ENCODE peak calls at places on chromosomes 2 and 18, in six cellular contexts. S, X, O, B, J and T are unnamed samples.

GRCh38 chr2:16262516-16263178 is 322.3 kb downstream of the MYCN start:
- DNase-seq in S (no peak), X (no peak), O (no peak), B (no peak), J (no peak), T (no peak)

GRCh38 chr2:156321243-156321904 is 11.1 kb downstream of the NR4A2 start:
- DNase-seq in S (no peak), X (no peak), O (no peak), B (no peak), J (no peak), T (no peak)

GRCh38 chr2:46097714-46098480 is 199.3 kb upstream of the EPAS1 start:
- DNase-seq in S (peak), X (peak), O (no peak), B (peak), J (peak), T (no peak)

GRCh38 chr2:224523626-224524577 is 61.3 kb downstream of the CUL3 start:
- DNase-seq in S (no peak), X (no peak), O (no peak), B (no peak), J (no peak), T (no peak)

GRCh38 chr2:219570194-219570923 is 980 bp downstream of the OBSL1 start:
- DNase-seq in S (peak), X (no peak), O (no peak), B (no peak), J (no peak), T (no peak)

GRCh38 chr2:9560628-9561027 is 5.0 kb upstream of the ADAM17 start:
- DNase-seq in S (no peak), X (no peak), O (no peak), B (no peak), J (no peak), T (no peak)

GRCh38 chr2:12716250-12717190 is at the start of gene TRIB2:
- DNase-seq in S (peak), X (no peak), O (peak), B (peak), J (no peak), T (peak)

GRCh38 chr18:77737412-77737811 is 487.8 kb downstream of the GALR1 start:
- DNase-seq in S (no peak), X (no peak), O (no peak), B (no peak), J (no peak), T (no peak)

GRCh38 chr2:30230479-30230854 is 867 bp upstream of the LBH start:
- DNase-seq in S (no peak), X (no peak), O (no peak), B (no peak), J (no peak), T (no peak)

GRCh38 chr2:185316383-185316782 is 422.2 kb upstream of the FSIP2 start:
- DNase-seq in S (no peak), X (no peak), O (no peak), B (no peak), J (no peak), T (no peak)

GRCh38 chr2:38294597-38294996 is 82.5 kb downstream of the ATL2 start:
- DNase-seq in S (no peak), X (no peak), O (no peak), B (no peak), J (no peak), T (no peak)

GRCh38 chr2:102193074-102193473 is 6.3 kb downstream of the IL1RL2 start:
- DNase-seq in S (no peak), X (no peak), O (no peak), B (no peak), J (no peak), T (no peak)

GRCh38 chr2:130920417-130921030 is 83.8 kb downstream of the ARHGEF4 start:
- DNase-seq in S (peak), X (peak), O (peak), B (peak), J (peak), T (peak)

GRCh38 chr2:55399815-55400214 is 19.8 kb downstream of the CCDC88A start:
- DNase-seq in S (no peak), X (no peak), O (no peak), B (no peak), J (no peak), T (no peak)

GRCh38 chr2:201358684-201359083 is 1.5 kb upstream of the FLACC1 start:
- DNase-seq in S (peak), X (no peak), O (no peak), B (no peak), J (peak), T (no peak)

GRCh38 chr2:150569761-150570160 is 82.3 kb upstream of the RND3 start:
- DNase-seq in S (no peak), X (no peak), O (no peak), B (no peak), J (no peak), T (no peak)

GRCh38 chr2:189137519-189137918 is 42.0 kb downstream of the COL5A2 start:
- DNase-seq in S (no peak), X (no peak), O (no peak), B (peak), J (no peak), T (no peak)

GRCh38 chr2:157601807-157602206 is 26.9 kb downstream of the ACVR1C start:
- DNase-seq in S (no peak), X (no peak), O (no peak), B (no peak), J (no peak), T (no peak)

GRCh38 chr2:60629801-60630385 is 76.4 kb upstream of the BCL11A start:
- DNase-seq in S (no peak), X (no peak), O (no peak), B (no peak), J (no peak), T (no peak)

GRCh38 chr18:79599503-79599931 is 80.1 kb upstream of the CTDP1 start:
- DNase-seq in S (peak), X (no peak), O (no peak), B (no peak), J (peak), T (no peak)

GRCh38 chr18:48902023-48902855 is 48.5 kb downstream of the SMAD7 start:
- DNase-seq in S (peak), X (peak), O (no peak), B (peak), J (no peak), T (no peak)

GRCh38 chr2:126790987-126791780 is 107.5 kb upstream of the TEX51 start:
- DNase-seq in S (no peak), X (no peak), O (no peak), B (no peak), J (no peak), T (no peak)

GRCh38 chr2:191604154-191604553 is 73.8 kb upstream of the NABP1 start:
- DNase-seq in S (no peak), X (no peak), O (no peak), B (no peak), J (no peak), T (no peak)

GRCh38 chr18:36899289-36899688 is 70.4 kb downstream of the KIAA1328 start:
- DNase-seq in S (peak), X (no peak), O (no peak), B (no peak), J (no peak), T (no peak)

GRCh38 chr2:23900133-23900926 is 26.6 kb downstream of the ATAD2B start:
- DNase-seq in S (peak), X (no peak), O (no peak), B (no peak), J (peak), T (no peak)

GRCh38 chr2:152920846-152921245 is 202.4 kb downstream of the ARL6IP6 start:
- DNase-seq in S (peak), X (no peak), O (no peak), B (no peak), J (peak), T (no peak)

GRCh38 chr2:205650450-205650849 is 31.9 kb upstream of the NRP2 start:
- DNase-seq in S (peak), X (peak), O (no peak), B (no peak), J (no peak), T (no peak)

GRCh38 chr18:8657050-8657820 is 48.0 kb downstream of the RAB12 start:
- DNase-seq in S (no peak), X (no peak), O (no peak), B (no peak), J (no peak), T (no peak)

GRCh38 chr2:88199912-88200682 is 30.0 kb downstream of the THNSL2 start:
- DNase-seq in S (no peak), X (no peak), O (no peak), B (peak), J (no peak), T (no peak)

GRCh38 chr2:99593692-99594427 is 104.0 kb upstream of the REV1 start:
- DNase-seq in S (no peak), X (no peak), O (no peak), B (no peak), J (no peak), T (no peak)

GRCh38 chr18:69659142-69659651 is 258.5 kb downstream of the DOK6 start:
- DNase-seq in S (no peak), X (no peak), O (no peak), B (no peak), J (no peak), T (no peak)

GRCh38 chr2:100535850-100536249 is 26.9 kb upstream of the PDCL3 start:
- DNase-seq in S (no peak), X (no peak), O (no peak), B (no peak), J (no peak), T (no peak)

GRCh38 chr2:9578475-9579235 is 23.0 kb upstream of the ADAM17 start:
- DNase-seq in S (peak), X (no peak), O (no peak), B (peak), J (no peak), T (no peak)

GRCh38 chr2:112154246-112155110 is 16.3 kb downstream of the FBLN7 start:
- DNase-seq in S (no peak), X (no peak), O (no peak), B (no peak), J (no peak), T (no peak)

GRCh38 chr2:157809212-157809611 is 66.9 kb downstream of the ACVR1 start:
- DNase-seq in S (peak), X (no peak), O (no peak), B (no peak), J (no peak), T (no peak)

DNA sequence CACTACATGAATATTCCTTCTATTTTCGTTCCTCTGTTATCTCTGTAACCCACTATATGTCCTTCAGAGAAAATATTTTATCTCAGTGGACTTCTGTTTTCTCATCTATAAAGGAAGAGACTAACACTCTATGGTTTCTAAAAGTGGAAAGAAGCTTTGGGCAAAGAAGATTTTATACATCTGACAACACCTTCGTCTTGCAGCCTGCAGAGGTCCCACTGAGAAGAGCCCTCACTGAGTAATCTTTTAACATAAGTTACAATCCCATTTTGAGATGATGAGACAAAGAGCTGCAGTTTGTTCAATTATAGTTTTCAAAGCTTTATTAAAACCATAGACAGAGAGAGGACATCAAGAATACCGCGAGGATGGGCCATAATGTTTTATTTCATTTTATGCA is 28.7 kb downstream of the XIRP2 start:
- DNase-seq in S (no peak), X (no peak), O (no peak), B (no peak), J (no peak), T (no peak)
- TF ChIP-seq CTCF in S (no peak), X (no peak), O (no peak), B (no peak), J (no peak), T (no peak)

GRCh38 chr2:235053649-235054048 is 101.8 kb downstream of the SH3BP4 start:
- DNase-seq in S (no peak), X (no peak), O (no peak), B (no peak), J (no peak), T (no peak)

GRCh38 chr2:235054919-235055318 is 103.1 kb downstream of the SH3BP4 start:
- DNase-seq in S (no peak), X (no peak), O (no peak), B (no peak), J (no peak), T (no peak)

GRCh38 chr2:235056768-235057167 is 105.0 kb downstream of the SH3BP4 start:
- DNase-seq in S (no peak), X (no peak), O (no peak), B (no peak), J (no peak), T (no peak)

GRCh38 chr2:235054497-235054896 is 102.7 kb downstream of the SH3BP4 start:
- DNase-seq in S (no peak), X (no peak), O (no peak), B (no peak), J (no peak), T (no peak)

GRCh38 chr2:235055891-235056516 is 104.2 kb downstream of the SH3BP4 start:
- DNase-seq in S (peak), X (no peak), O (no peak), B (peak), J (no peak), T (peak)
- TF ChIP-seq CTCF in S (peak), X (peak), O (no peak), B (peak), J (no peak), T (peak)

DNA sequence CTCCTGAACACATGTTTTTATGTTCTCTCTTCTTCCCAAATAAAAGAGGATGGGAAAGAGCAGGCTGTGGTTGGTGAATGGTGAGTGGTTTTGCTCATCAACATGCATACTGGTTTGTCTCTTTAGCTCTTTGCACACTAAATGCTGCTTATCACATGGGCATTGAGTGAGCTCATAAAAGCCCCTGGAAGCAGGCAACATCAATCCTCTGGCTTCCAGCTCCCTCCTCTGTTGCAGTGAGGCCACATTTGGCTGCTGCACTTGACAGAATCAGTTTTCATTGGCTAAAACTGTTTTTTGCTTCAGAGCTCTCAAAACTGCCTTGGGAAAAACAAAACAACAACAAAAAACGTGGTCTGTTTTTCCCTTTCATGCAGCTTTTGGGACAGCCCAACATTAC is 1308.3 kb upstream of the NRXN1 start:
- DNase-seq in S (no peak), X (no peak), O (no peak), B (no peak), J (no peak), T (no peak)
- TF ChIP-seq CTCF in S (no peak), X (no peak), O (no peak), B (no peak), J (no peak), T (no peak)

GRCh38 chr2:86025229-86025820 is 80.4 kb downstream of the POLR1A start:
- DNase-seq in S (no peak), X (no peak), O (no peak), B (no peak), J (no peak), T (no peak)
- TF ChIP-seq CTCF in S (peak), X (peak), O (no peak), B (no peak), J (no peak), T (no peak)

GRCh38 chr2:18741888-18742287 is 152.5 kb upstream of the NT5C1B start:
- DNase-seq in S (no peak), X (no peak), O (no peak), B (no peak), J (no peak), T (no peak)

GRCh38 chr2:18740428-18740827 is 151.1 kb upstream of the NT5C1B start:
- DNase-seq in S (peak), X (no peak), O (no peak), B (no peak), J (no peak), T (no peak)

GRCh38 chr2:18745431-18746272 is 156.3 kb upstream of the NT5C1B start:
- DNase-seq in S (no peak), X (no peak), O (no peak), B (no peak), J (no peak), T (no peak)

DNA sequence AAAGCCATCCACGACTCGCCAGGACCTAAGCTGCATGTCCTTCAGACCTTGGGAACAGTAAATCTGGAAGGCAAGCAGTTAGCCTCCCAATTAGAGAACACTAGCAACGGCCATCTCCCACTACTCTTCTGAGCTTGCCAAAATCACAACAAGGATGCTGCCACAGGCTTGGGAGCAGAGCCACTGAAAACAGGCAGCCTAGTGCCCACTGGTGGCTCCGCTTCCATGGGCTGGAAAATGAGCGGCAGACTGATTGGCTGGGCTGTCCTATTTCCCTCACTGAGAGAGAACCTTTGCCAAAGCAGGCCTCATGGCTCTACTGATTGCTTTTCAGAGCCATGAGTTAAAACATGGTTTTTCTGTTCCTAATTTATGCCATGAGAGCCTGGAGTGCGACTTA is 153.0 kb upstream of the NT5C1B start:
- DNase-seq in S (no peak), X (no peak), O (no peak), B (no peak), J (no peak), T (no peak)
- TF ChIP-seq CTCF in S (peak), X (no peak), O (no peak), B (no peak), J (no peak), T (peak)

DNA sequence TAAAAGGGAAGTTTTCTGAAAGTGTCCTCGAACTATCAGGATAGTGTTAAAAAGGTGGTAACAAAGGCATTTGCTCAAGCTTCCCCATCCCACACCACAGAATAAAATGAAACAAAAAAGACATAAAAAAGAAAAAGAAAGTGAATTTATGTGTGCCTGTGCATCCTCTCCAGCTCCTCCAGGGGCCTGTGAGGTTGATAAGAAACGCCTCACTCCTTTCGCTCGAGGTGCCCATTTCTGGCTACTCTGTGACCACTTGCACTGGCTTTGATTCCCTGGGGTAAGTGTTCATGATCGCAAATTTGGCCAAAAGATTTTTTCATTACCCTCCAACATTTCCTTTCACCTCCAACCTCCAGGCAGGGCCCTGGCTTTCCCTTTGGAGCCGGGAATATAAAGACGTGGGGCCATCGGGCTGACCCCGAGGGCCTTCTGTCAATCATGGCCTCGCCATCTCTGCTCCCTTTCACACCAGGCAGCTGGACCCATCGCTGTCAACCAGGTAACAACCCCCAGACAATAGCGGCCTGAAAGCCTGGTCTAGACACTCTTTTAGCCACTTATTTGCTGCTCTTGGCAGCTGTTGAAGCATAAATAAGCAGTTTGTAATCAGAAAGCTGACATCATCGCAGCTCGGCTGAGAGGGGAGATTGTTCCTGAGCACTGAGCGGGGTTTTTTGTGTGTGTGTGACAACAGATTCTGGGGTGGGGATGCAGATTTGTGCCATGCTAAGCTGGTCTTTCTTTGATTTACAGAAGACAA is 423.8 kb upstream of the POU3F3 start:
- DNase-seq in S (no peak), X (no peak), O (no peak), B (no peak), J (no peak), T (no peak)
- TF ChIP-seq CTCF in S (no peak), X (no peak), O (no peak), B (no peak), J (no peak), T (no peak)

GRCh38 chr2:67851946-67852345 is 210.9 kb downstream of the C1D start:
- DNase-seq in S (no peak), X (no peak), O (no peak), B (no peak), J (no peak), T (no peak)

GRCh38 chr2:67856866-67857265 is 205.9 kb downstream of the C1D start:
- DNase-seq in S (no peak), X (no peak), O (no peak), B (no peak), J (no peak), T (no peak)

GRCh38 chr2:67854103-67854502 is 208.7 kb downstream of the C1D start:
- DNase-seq in S (no peak), X (peak), O (no peak), B (no peak), J (no peak), T (no peak)

GRCh38 chr2:67857836-67858235 is 205.0 kb downstream of the C1D start:
- DNase-seq in S (no peak), X (no peak), O (no peak), B (no peak), J (no peak), T (no peak)

GRCh38 chr2:67854798-67855197 is 208.0 kb downstream of the C1D start:
- DNase-seq in S (no peak), X (no peak), O (no peak), B (no peak), J (no peak), T (no peak)
- TF ChIP-seq CTCF in S (no peak), X (peak), O (no peak), B (no peak), J (peak), T (no peak)

GRCh38 chr18:58580623-58581022 is 48.3 kb downstream of the ALPK2 start:
- DNase-seq in S (peak), X (no peak), O (no peak), B (no peak), J (no peak), T (no peak)
- TF ChIP-seq CTCF in S (no peak), X (peak), O (no peak), B (no peak), J (no peak), T (no peak)

GRCh38 chr2:168461942-168462331 is 5.9 kb downstream of the CERS6 start:
- DNase-seq in S (no peak), X (no peak), O (no peak), B (no peak), J (no peak), T (no peak)
- TF ChIP-seq CTCF in S (no peak), X (no peak), O (no peak), B (no peak), J (peak), T (no peak)

GRCh38 chr2:227033471-227034148 is 130.4 kb downstream of the COL4A4 start:
- DNase-seq in S (peak), X (no peak), O (no peak), B (peak), J (peak), T (peak)
- TF ChIP-seq CTCF in S (peak), X (peak), O (no peak), B (peak), J (peak), T (peak)